ENCODE peak calls at places on chromosomes 6 and 20, in eight cellular contexts. J is tibial artery, Y is fibroblast of the aortic adventitia, F is nephron progenitor cell, Q is choroid plexus epithelial cell, A is HFFc6, V is endothelial cell, I is endodermal cell. H is an unnamed sample.

GRCh38 chr20:9068896-9069663 is at the start of gene PLCB4:
- DNase-seq in V (peak), J (peak), A (peak), Y (peak), F (no peak), Q (peak), I (peak), H (peak)

GRCh38 chr20:2283706-2284423 is 11.9 kb upstream of the TGM3 start:
- DNase-seq in I (peak), F (no peak), V (no peak), Q (no peak), J (no peak), Y (no peak), A (peak), H (peak)

GRCh38 chr20:25490656-25491445 is 83.4 kb downstream of the GINS1 start:
- DNase-seq in V (no peak), J (no peak), A (no peak), I (no peak), F (no peak), Q (no peak), Y (no peak), H (no peak)

GRCh38 chr20:38270869-38271608 is 10.5 kb upstream of the KIAA1755 start:
- DNase-seq in Y (peak), Q (peak), F (no peak), I (no peak), V (no peak), J (peak), A (peak), H (peak)

GRCh38 chr20:49584418-49585382 is 16.8 kb upstream of the PTGIS start:
- DNase-seq in A (no peak), V (no peak), I (no peak), J (no peak), Q (no peak), Y (no peak), F (no peak), H (no peak)

GRCh38 chr6:31352497-31353368 is 4.2 kb downstream of the HLA-B start:
- DNase-seq in Q (no peak), F (no peak), J (no peak), V (no peak), Y (no peak), I (no peak), A (no peak), H (no peak)

GRCh38 chr6:10510592-10511367 is 10.4 kb upstream of the GCNT2 start:
- DNase-seq in A (peak), Y (peak), I (peak), F (peak), V (peak), J (no peak), Q (peak), H (peak)

GRCh38 chr6:154583546-154584188 is 73.2 kb upstream of the CNKSR3 start:
- DNase-seq in F (no peak), I (no peak), J (no peak), Q (no peak), A (no peak), Y (no peak), V (no peak), H (no peak)

GRCh38 chr6:167565884-167566491 is 241.1 kb downstream of the TTLL2 start:
- DNase-seq in Y (no peak), I (peak), V (no peak), Q (no peak), A (no peak), J (no peak), F (peak), H (peak)

DNA sequence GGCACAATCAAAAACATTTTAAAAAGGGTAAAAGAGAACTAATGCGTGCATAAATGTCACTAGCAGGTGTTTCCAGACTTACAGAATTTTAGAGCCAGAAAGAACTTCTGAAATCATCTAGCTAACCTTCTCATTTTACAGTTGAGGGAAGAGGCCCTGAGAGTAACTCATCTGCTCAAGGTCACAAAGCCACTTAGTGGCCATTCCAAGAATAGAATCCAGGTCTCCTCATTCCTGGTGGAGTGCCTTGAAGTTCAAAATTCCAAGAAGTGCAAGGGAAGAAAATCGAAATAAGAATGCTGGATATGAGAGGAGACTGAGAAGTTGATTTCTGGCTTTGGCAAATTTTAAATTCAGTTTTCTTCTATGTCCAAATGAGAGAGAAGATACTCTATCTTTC is 3.2 kb upstream of the KIAA0408 start:
- DNase-seq in V (no peak), A (no peak), J (no peak), I (peak), Y (no peak), F (no peak), Q (no peak), H (no peak)
- TF ChIP-seq CTCF in V (no peak), A (peak), J (no peak), I (peak), Y (no peak), F (no peak), Q (peak), H (peak)

GRCh38 chr6:103177800-103178199 is 1681.9 kb downstream of the HACE1 start:
- DNase-seq in J (no peak), Y (no peak), F (no peak), Q (no peak), I (no peak), V (no peak), A (no peak), H (no peak)
- TF ChIP-seq CTCF in J (no peak), Y (no peak), F (no peak), Q (no peak), I (no peak), V (no peak), A (no peak), H (no peak)

DNA sequence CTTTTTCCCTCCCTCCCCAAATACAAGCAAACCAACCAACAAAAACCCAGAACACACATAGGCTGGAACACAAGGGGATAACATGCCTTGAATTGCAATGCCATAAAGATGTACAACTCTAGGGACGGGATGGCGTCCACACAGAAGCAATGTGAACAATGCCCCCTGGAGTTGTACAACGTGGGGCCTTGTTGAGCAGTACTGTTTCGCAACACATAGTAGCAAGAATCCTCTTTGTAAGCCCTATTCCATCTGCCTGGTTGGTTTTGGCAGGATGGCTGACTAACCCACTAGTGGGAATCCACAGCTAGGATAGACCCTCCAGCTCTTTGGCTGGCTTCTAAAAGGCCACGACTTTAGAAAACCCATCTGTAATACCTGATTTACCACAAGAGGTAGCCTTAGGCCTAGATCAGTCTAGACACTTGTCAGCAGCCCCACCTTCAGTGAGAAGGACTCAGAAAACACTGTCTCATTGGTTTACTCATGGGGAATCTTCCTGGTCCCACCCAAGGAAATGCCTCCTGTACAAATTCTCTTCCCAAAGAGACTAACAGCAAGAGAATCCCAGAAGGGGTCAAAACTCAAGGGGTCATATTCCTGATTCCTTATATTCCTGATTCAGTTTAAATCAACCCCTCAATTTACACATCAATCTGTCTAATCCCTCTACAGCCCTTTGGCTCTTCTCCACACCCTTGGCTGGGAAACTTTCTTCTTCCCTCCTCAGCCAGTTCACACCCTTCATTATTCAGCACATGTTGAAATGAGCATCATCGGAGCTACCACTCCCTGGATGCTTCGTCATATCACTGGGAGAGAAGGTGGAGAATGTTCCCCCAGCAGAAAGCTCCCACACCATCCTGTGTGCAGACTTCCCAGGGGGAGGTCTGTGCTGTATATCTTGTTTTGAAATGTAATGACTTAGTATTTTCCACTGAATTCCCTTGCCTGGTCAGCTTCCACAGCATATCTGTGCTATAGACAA is 622.4 kb upstream of the FLRT3 start:
- DNase-seq in V (no peak), A (no peak), I (no peak), F (no peak), Y (peak), J (no peak), Q (peak), H (peak)
- TF ChIP-seq CTCF in V (no peak), A (no peak), I (peak), F (no peak), Y (no peak), J (no peak), Q (no peak), H (no peak)

GRCh38 chr6:25490018-25490865 is 161.8 kb upstream of the SCGN start:
- DNase-seq in Q (peak), Y (peak), A (peak), V (peak), I (peak), J (peak), F (peak), H (peak)

GRCh38 chr6:25487012-25487411 is 165.0 kb upstream of the SCGN start:
- DNase-seq in Q (no peak), J (no peak), V (no peak), A (no peak), I (no peak), Y (no peak), F (no peak), H (no peak)

GRCh38 chr6:25489399-25489798 is 162.6 kb upstream of the SCGN start:
- DNase-seq in Q (no peak), A (no peak), F (no peak), Y (no peak), I (no peak), V (no peak), J (no peak), H (no peak)

GRCh38 chr6:25486580-25486979 is 165.4 kb upstream of the SCGN start:
- DNase-seq in J (no peak), A (no peak), F (no peak), Y (no peak), V (no peak), Q (no peak), I (no peak), H (no peak)

DNA sequence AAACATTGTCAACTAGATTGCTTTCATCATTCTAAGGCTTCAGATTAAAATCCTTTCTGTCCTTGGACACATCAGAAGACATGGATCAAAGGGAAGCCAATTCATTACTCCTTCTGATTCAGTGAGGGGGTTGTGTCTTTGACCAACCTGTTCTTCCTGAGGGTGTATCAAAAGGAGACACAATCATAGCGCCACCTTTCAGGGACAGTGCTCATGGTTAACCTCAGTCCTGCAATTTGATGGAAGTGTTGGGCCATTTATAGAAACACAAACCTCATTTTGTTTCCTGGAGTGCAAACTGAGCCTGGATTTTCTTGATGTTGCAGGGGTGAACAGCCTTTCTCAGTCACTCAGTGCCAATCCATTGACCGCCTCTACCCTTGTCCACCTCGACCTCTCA is 163.9 kb upstream of the SCGN start:
- DNase-seq in Y (no peak), I (no peak), J (no peak), A (no peak), Q (no peak), V (no peak), F (no peak), H (no peak)
- TF ChIP-seq CTCF in Y (no peak), I (no peak), J (no peak), A (no peak), Q (no peak), V (no peak), F (no peak), H (no peak)

GRCh38 chr20:61912665-61913422 is 152.8 kb downstream of the TAF4 start:
- DNase-seq in A (no peak), V (no peak), Y (no peak), F (no peak), Q (no peak), I (no peak), J (no peak), H (no peak)
- TF ChIP-seq CTCF in A (no peak), V (no peak), Y (no peak), F (no peak), Q (no peak), I (no peak), J (no peak), H (no peak)